ENCODE peak calls at places on chromosome 13, in seven cellular contexts. K, C, O, S, W, L and R are unnamed samples.

GRCh38 chr13:114130131-114130707 is 2.2 kb downstream of the RASA3 start:
- DNase-seq in K (no peak), O (no peak), C (peak), W (no peak), S (no peak), L (no peak), R (no peak)

GRCh38 chr13:26923824-26924605 is 163.4 kb upstream of the GPR12 start:
- DNase-seq in S (no peak), C (peak), O (no peak), K (no peak), L (no peak), W (no peak), R (peak)

GRCh38 chr13:99995503-99996176 is 14.1 kb downstream of the ZIC2 start:
- DNase-seq in O (no peak), S (no peak), C (peak), K (no peak), L (no peak), W (no peak), R (no peak)

GRCh38 chr13:77136902-77137420 is 110.0 kb upstream of the FBXL3 start:
- DNase-seq in S (no peak), O (no peak), K (no peak), C (no peak), W (no peak), L (no peak), R (no peak)

GRCh38 chr13:44904982-44905381 is 84.3 kb downstream of the NUFIP1 start:
- DNase-seq in L (peak), W (no peak), O (peak), S (no peak), K (peak), C (peak), R (no peak)

GRCh38 chr13:85040176-85040660 is 759.0 kb downstream of the SLITRK6 start:
- DNase-seq in L (no peak), K (no peak), C (no peak), W (no peak), S (no peak), O (no peak), R (no peak)

GRCh38 chr13:98324105-98324504 is 147.0 kb upstream of the RNF113B start:
- DNase-seq in L (peak), K (no peak), W (no peak), S (no peak), C (no peak), O (no peak), R (no peak)

GRCh38 chr13:102586615-102587014 is 10.2 kb upstream of the TPP2 start:
- DNase-seq in C (no peak), L (no peak), S (no peak), K (no peak), O (no peak), W (no peak), R (no peak)

GRCh38 chr13:96811049-96811448 is 183.2 kb downstream of the OXGR1 start:
- DNase-seq in W (no peak), O (peak), S (no peak), L (no peak), K (no peak), C (no peak), R (no peak)

GRCh38 chr13:94886191-94886590 is 173.8 kb upstream of the SOX21 start:
- DNase-seq in O (no peak), W (no peak), K (no peak), C (no peak), S (no peak), L (no peak), R (no peak)

GRCh38 chr13:48817166-48817802 is 158.4 kb upstream of the FNDC3A start:
- DNase-seq in L (no peak), C (no peak), S (no peak), K (no peak), W (no peak), O (no peak), R (no peak)

GRCh38 chr13:99303863-99304521 is 3.2 kb downstream of the GPR183 start:
- DNase-seq in L (peak), O (no peak), K (peak), W (peak), S (peak), C (no peak), R (no peak)

GRCh38 chr13:36072127-36072526 is 59.1 kb downstream of the DCLK1 start:
- DNase-seq in O (no peak), W (no peak), C (no peak), L (no peak), S (no peak), K (no peak), R (no peak)

GRCh38 chr13:36069881-36070366 is 61.3 kb downstream of the DCLK1 start:
- DNase-seq in K (peak), C (no peak), O (no peak), S (no peak), L (peak), W (no peak), R (no peak)

GRCh38 chr13:36076211-36076610 is 55.0 kb downstream of the DCLK1 start:
- DNase-seq in L (no peak), O (no peak), S (no peak), K (no peak), W (no peak), C (no peak), R (no peak)

GRCh38 chr13:36072536-36072935 is 58.6 kb downstream of the DCLK1 start:
- DNase-seq in L (no peak), W (no peak), K (no peak), S (no peak), C (no peak), O (no peak), R (no peak)

DNA sequence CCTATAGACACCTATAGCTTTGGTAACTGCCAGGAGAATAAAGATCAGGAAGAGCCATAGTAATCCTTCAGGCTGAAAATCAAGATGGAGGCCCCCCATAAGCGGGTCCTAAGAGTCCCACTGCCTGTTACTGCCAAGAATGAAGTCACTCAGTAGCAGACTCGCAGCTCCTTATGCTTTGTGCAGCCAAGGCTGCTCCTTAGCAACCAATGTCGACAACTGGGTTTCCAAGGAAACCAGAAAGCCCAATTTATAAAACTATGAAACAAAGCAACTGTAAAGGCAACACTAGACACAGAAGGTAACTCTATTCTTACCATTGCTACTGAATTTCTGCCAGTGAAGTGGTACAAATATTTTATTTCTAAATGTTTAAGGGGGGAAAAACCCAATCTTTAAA is 56.5 kb downstream of the DCLK1 start:
- DNase-seq in C (no peak), O (no peak), S (no peak), W (no peak), K (peak), L (no peak), R (peak)
- H3K27ac ChIP-seq in C (no peak), O (no peak), S (no peak), W (no peak), K (no peak), L (no peak), R (no peak)

DNA sequence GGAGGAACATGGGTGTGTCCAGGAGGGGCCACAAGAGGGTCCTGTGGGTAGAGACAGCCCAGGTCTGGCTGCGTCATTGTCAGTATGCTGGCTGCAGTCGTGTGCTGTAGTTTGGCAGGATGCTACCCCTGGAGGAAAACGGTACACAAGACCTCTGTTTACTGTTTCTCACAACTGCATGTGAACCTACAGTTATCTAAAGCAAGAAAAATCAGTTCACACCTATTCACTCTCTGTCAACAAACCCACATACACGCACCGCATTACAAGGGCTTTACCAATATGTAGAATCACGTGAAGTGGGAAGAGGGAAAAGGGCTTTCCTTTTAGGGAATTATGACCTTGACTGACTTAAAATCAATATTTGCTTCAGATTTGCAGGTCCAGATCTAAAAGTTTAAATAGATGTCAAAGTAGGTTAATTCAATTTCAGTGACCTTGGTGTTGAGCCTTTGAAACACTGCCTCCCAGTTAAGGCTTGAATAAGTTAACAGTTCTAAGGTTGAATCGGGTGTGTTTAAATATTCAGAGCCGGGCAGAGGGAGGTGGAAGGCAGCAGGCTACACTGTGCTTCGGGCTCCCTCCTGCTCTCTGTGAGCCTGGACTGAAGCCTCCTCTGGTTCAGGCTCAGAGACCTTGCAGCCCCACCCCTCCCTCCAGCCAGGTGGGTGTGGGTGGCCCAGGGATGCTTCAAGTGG is 17.2 kb upstream of the MCF2L start:
- DNase-seq in L (no peak), K (no peak), W (no peak), S (no peak), O (no peak), C (peak), R (no peak)
- H3K27ac ChIP-seq in L (no peak), K (no peak), W (no peak), S (no peak), O (peak), C (no peak), R (no peak)

DNA sequence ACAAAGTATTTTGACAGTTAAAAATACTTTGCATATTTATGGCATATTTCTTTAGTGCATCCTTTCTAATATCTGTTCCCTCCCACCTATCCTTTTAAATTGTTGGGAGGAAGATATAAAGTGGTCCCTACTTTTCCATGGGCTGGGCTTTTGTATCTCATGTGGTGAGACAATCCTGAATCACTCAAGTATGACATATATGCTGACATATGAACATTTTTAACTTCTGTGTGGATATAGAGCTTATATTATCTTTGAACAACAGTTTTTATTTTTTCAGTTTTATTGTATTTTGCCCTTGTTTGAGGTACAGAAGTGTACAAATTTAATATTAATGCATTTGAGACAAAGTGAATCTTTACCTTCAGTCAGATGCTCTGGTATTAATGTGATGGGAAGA is 3.4 kb downstream of the ZMYM2 start:
- DNase-seq in K (no peak), W (no peak), O (no peak), S (no peak), C (no peak), L (no peak), R (no peak)
- H3K27ac ChIP-seq in K (no peak), W (no peak), O (no peak), S (peak), C (no peak), L (peak), R (no peak)

GRCh38 chr13:51551446-51551845 is 32.8 kb upstream of the WDFY2 start:
- DNase-seq in S (no peak), C (no peak), K (no peak), W (no peak), O (no peak), L (no peak), R (no peak)
- H3K27ac ChIP-seq in S (no peak), C (no peak), K (no peak), W (no peak), O (no peak), L (no peak), R (no peak)

DNA sequence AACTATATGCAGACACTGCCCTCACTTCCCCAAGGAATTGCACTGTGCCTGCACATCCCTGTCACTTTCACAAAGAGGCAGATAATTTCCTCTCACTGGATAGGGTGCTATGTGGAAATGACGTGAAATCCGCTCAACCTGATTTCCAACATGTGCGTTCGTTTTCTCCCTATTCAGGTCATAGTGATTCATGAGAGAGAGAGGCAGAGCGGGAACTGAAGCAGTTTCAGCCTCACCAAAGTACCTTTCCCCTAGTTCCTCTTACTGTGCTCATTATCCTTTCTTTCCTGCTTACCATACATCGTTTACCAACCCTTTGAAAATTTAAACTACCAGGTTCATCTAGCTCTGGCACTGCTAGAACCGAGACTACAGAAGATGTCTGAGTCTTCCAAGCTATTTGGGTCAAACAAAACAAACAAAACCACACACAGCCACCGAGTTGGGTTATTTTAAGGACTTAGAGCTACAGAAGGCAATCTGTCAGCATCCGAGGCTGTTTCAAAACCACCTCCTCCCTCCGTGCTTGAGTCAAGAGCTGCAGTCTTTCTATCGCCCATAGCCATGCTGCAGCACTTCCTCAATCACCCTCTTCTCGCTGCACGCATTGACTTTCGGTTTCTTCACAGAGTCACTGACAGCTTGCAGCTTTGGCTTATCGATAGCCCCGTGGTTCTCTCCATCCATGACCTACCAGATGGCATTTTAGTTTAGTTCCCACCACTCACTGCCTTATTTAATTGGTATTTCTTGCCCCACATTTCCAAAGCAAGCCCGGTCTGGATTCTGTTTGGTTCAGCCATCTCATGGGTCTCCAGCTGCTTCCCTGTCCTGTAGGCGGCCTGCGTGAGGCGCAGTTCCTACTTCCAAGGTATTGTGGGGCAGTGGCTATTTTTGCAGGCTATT is 1395.8 kb downstream of the EFNB2 start:
- DNase-seq in C (peak), O (peak), L (peak), S (peak), K (peak), W (peak), R (peak)
- H3K27ac ChIP-seq in C (peak), O (peak), L (peak), S (peak), K (peak), W (peak), R (no peak)

GRCh38 chr13:50893211-50893852 is 16.3 kb upstream of the RNASEH2B start:
- DNase-seq in C (no peak), K (no peak), O (no peak), S (peak), L (no peak), W (no peak), R (no peak)
- H3K27ac ChIP-seq in C (no peak), K (no peak), O (no peak), S (peak), L (no peak), W (peak), R (no peak)

GRCh38 chr13:112987625-112988024 is 18.6 kb downstream of the MCF2L start:
- DNase-seq in W (no peak), S (no peak), L (no peak), K (peak), O (no peak), C (no peak), R (no peak)
- H3K27ac ChIP-seq in W (no peak), S (no peak), L (no peak), K (no peak), O (no peak), C (no peak), R (no peak)